ENCODE peak calls at places on chromosomes 7 and 10, in eight cellular contexts. V is astrocyte; F is transverse colon; T is activated CD8-positive, alpha-beta T cell treated with anti-CD3 and anti-CD28 coated beads for 36 hours; K is PC-9; B is heart left ventricle; I is stomach; Y is fibroblast of lung. P is an unnamed sample.

GRCh38 chr7:37643876-37644275 is 39.7 kb upstream of the GPR141 start:
- DNase-seq in V (no peak), F (no peak), T (no peak), K (no peak), B (no peak), I (no peak), Y (no peak), P (no peak)

GRCh38 chr10:61730671-61731070 is 67.9 kb downstream of the CABCOCO1 start:
- DNase-seq in V (no peak), F (no peak), T (no peak), K (no peak), B (no peak), I (no peak), Y (no peak), P (no peak)

GRCh38 chr10:30058570-30059132 is 735 bp downstream of the JCAD start:
- DNase-seq in V (no peak), F (no peak), T (no peak), K (no peak), B (no peak), I (no peak), Y (no peak), P (peak; percentile 18)

GRCh38 chr10:129963076-129963830 is 821 bp downstream of the EBF3 start:
- DNase-seq in V (peak; percentile 11), F (no peak), T (no peak), K (no peak), B (no peak), I (no peak), Y (no peak), P (no peak)

GRCh38 chr10:4195214-4195613 is 410.2 kb upstream of the KLF6 start:
- DNase-seq in V (peak; percentile 49), F (peak; percentile 40), T (no peak), K (no peak), B (no peak), I (no peak), Y (peak; percentile 33), P (no peak)

GRCh38 chr10:44959243-44960097 is at the start of gene RASSF4:
- DNase-seq in V (peak; percentile 74), F (peak; percentile 97), T (peak; percentile 93), K (peak; percentile 96), B (peak; percentile 97), I (peak; percentile 95), Y (peak; percentile 71), P (peak; percentile 85)

GRCh38 chr7:867001-867405 is 9.4 kb upstream of the GET4 start:
- DNase-seq in V (peak; percentile 56), F (peak; percentile 60), T (no peak), K (no peak), B (peak; percentile 81), I (peak; percentile 86), Y (peak; percentile 98), P (no peak)

GRCh38 chr7:13751771-13752170 is 237.7 kb downstream of the ETV1 start:
- DNase-seq in V (no peak), F (no peak), T (no peak), K (no peak), B (no peak), I (no peak), Y (no peak), P (no peak)

GRCh38 chr7:116211006-116211912 is 920 bp downstream of the TES start:
- DNase-seq in V (peak; percentile 91), F (peak; percentile 92), T (peak; percentile 81), K (peak; percentile 93), B (peak; percentile 74), I (peak; percentile 88), Y (peak; percentile 91), P (peak; percentile 12)

GRCh38 chr7:74294191-74294998 is 5.2 kb downstream of the CLIP2 start:
- DNase-seq in V (no peak), F (no peak), T (no peak), K (no peak), B (peak; percentile 60), I (no peak), Y (peak; percentile 47), P (no peak)

GRCh38 chr10:129364949-129365348 is 102.1 kb upstream of the MGMT start:
- DNase-seq in V (no peak), F (no peak), T (no peak), K (no peak), B (no peak), I (no peak), Y (no peak), P (no peak)

GRCh38 chr10:100081075-100082001 is at the start of gene CPN1:
- DNase-seq in V (no peak), F (no peak), T (no peak), K (no peak), B (no peak), I (no peak), Y (no peak), P (no peak)

GRCh38 chr10:125441151-125441550 is 241.8 kb downstream of the TEX36 start:
- DNase-seq in V (no peak), F (no peak), T (no peak), K (no peak), B (no peak), I (no peak), Y (peak; percentile 43), P (no peak)

GRCh38 chr7:2621061-2621828 is 10.5 kb upstream of the TTYH3 start:
- DNase-seq in V (peak; percentile 57), F (peak; percentile 53), T (no peak), K (no peak), B (peak; percentile 74), I (peak; percentile 64), Y (peak; percentile 70), P (no peak)

GRCh38 chr10:97176226-97176625 is 9.5 kb downstream of the SLIT1 start:
- DNase-seq in V (no peak), F (no peak), T (no peak), K (no peak), B (no peak), I (no peak), Y (no peak), P (no peak)

GRCh38 chr10:97063983-97064837 is 121.5 kb downstream of the SLIT1 start:
- DNase-seq in V (no peak), F (no peak), T (no peak), K (no peak), B (no peak), I (no peak), Y (no peak), P (no peak)

GRCh38 chr10:34866848-34867247 is 51.8 kb upstream of the PARD3 start:
- DNase-seq in V (no peak), F (peak; percentile 31), T (no peak), K (no peak), B (no peak), I (no peak), Y (no peak), P (no peak)

GRCh38 chr7:154852205-154852604 is 150.7 kb downstream of the PAXIP1 start:
- DNase-seq in V (no peak), F (no peak), T (no peak), K (no peak), B (no peak), I (no peak), Y (no peak), P (no peak)

GRCh38 chr7:25619963-25620799 is 391.9 kb upstream of the NPVF start:
- DNase-seq in V (no peak), F (peak; percentile 38), T (peak; percentile 18), K (no peak), B (peak; percentile 39), I (peak; percentile 31), Y (peak; percentile 9), P (no peak)

GRCh38 chr7:47326220-47326619 is 255.7 kb downstream of the TNS3 start:
- DNase-seq in V (peak; percentile 90), F (no peak), T (no peak), K (no peak), B (no peak), I (no peak), Y (peak; percentile 74), P (no peak)

GRCh38 chr7:81956520-81956919 is 186.7 kb upstream of the HGF start:
- DNase-seq in V (peak; percentile 45), F (no peak), T (no peak), K (no peak), B (no peak), I (no peak), Y (peak; percentile 84), P (no peak)

GRCh38 chr7:108000875-108001758 is 1.8 kb downstream of the LAMB1 start:
- DNase-seq in V (no peak), F (peak; percentile 67), T (peak; percentile 5), K (no peak), B (peak; percentile 63), I (peak; percentile 29), Y (peak; percentile 58), P (peak; percentile 22)

GRCh38 chr7:1059200-1060091 is 15.1 kb downstream of the GPR146 start:
- DNase-seq in V (no peak), F (peak; percentile 56), T (peak; percentile 30), K (no peak), B (peak; percentile 18), I (peak; percentile 74), Y (peak; percentile 24), P (no peak)

GRCh38 chr10:17026686-17027485 is 102.7 kb downstream of the CUBN start:
- DNase-seq in V (no peak), F (no peak), T (peak; percentile 87), K (no peak), B (no peak), I (no peak), Y (peak; percentile 53), P (no peak)

GRCh38 chr7:97499204-97499603 is 232.7 kb upstream of the TAC1 start:
- DNase-seq in V (no peak), F (peak; percentile 41), T (peak; percentile 28), K (peak; percentile 16), B (no peak), I (peak; percentile 26), Y (no peak), P (peak; percentile 8)
- TF ChIP-seq CTCF in V (peak; percentile 13), F (peak; percentile 37), T (peak; percentile 41), K (peak; percentile 66), B (peak; percentile 50), I (no peak), Y (peak; percentile 16), P (peak; percentile 69)

GRCh38 chr10:78028438-78029293 is 649 bp downstream of the POLR3A start:
- DNase-seq in V (peak; percentile 56), F (peak; percentile 20), T (peak; percentile 46), K (no peak), B (no peak), I (no peak), Y (peak; percentile 58), P (no peak)
- TF ChIP-seq CTCF in V (no peak), F (no peak), T (no peak), K (no peak), B (no peak), I (no peak), Y (no peak), P (no peak)

GRCh38 chr10:28250782-28251181 is 52.1 kb downstream of the MPP7 start:
- DNase-seq in V (peak; percentile 25), F (no peak), T (no peak), K (no peak), B (no peak), I (no peak), Y (peak; percentile 59), P (no peak)
- TF ChIP-seq CTCF in V (peak; percentile 44), F (peak; percentile 52), T (peak; percentile 62), K (peak; percentile 39), B (peak; percentile 69), I (no peak), Y (no peak), P (peak; percentile 72)

DNA sequence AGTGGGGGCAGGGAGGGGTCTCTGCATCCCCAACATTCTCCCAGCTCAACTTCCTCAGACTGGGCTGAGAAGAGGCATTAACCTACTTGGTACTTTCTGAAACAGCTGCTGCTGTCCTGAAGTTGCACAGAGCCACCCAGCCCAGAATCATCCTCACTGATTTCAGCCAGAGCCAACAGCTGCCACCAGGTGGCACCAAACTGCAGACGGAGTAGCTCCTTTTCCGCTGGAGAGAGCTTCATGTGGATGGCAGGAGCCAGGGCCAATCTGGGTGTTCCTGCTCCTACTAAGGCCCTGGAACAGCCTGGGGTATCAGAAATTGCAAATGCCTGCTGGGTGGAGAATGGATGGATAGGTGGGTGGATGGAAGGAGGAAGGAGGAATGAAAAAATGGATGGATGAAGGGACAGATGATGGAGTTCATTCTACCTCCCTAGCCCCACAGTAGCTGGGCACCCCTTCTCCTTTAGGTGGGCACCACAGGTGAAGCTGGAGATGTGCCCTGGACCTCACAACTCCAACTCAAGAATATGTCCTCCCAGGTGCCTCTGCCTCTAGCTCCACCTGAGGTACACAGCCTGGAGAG is 11.8 kb upstream of the DRGX start:
- DNase-seq in V (peak; percentile 35), F (peak; percentile 75), T (peak; percentile 84), K (peak; percentile 84), B (peak; percentile 85), I (peak; percentile 81), Y (peak; percentile 73), P (peak; percentile 88)
- TF ChIP-seq CTCF in V (peak; percentile 96), F (peak; percentile 86), T (peak; percentile 83), K (peak; percentile 97), B (peak; percentile 89), I (no peak), Y (peak; percentile 94), P (peak; percentile 91)